ENCODE peak calls at places on chromosomes 1 and 21, in six cellular contexts. One of them, this sample, is unnamed.

GRCh38 chr21:26845750-26846035 is 484 bp upstream of the ADAMTS1 start:
- DNase-seq in right lobe of liver: no peak
- DNase-seq in ovary: no peak
- DNase-seq in Panc1: no peak
- DNase-seq in upper lobe of right lung: no peak
- DNase-seq in right atrium auricular region: no peak
- DNase-seq in this sample: no peak

GRCh38 chr21:42779431-42779861 is 99.9 kb downstream of the WDR4 start:
- DNase-seq in right lobe of liver: no peak
- DNase-seq in ovary: no peak
- DNase-seq in Panc1: no peak
- DNase-seq in upper lobe of right lung: no peak
- DNase-seq in right atrium auricular region: no peak
- DNase-seq in this sample: no peak

GRCh38 chr1:7609311-7609994 is 161.6 kb upstream of the VAMP3 start:
- DNase-seq in right lobe of liver: peak
- DNase-seq in ovary: no peak
- DNase-seq in Panc1: no peak
- DNase-seq in upper lobe of right lung: no peak
- DNase-seq in right atrium auricular region: no peak
- DNase-seq in this sample: no peak

GRCh38 chr1:162627662-162628296 is 4.5 kb upstream of the DDR2 start:
- DNase-seq in right lobe of liver: no peak
- DNase-seq in ovary: no peak
- DNase-seq in Panc1: no peak
- DNase-seq in upper lobe of right lung: no peak
- DNase-seq in right atrium auricular region: no peak
- DNase-seq in this sample: no peak

GRCh38 chr1:200040516-200041138 is 13.1 kb downstream of the NR5A2 start:
- DNase-seq in right lobe of liver: peak
- DNase-seq in ovary: no peak
- DNase-seq in Panc1: no peak
- DNase-seq in upper lobe of right lung: no peak
- DNase-seq in right atrium auricular region: no peak
- DNase-seq in this sample: no peak

GRCh38 chr1:67429528-67430357 is 459 bp downstream of the SERBP1 start:
- DNase-seq in right lobe of liver: peak
- DNase-seq in ovary: peak
- DNase-seq in Panc1: no peak
- DNase-seq in upper lobe of right lung: peak
- DNase-seq in right atrium auricular region: no peak
- DNase-seq in this sample: peak

GRCh38 chr1:198575715-198576641 is 35.5 kb upstream of the ATP6V1G3 start:
- DNase-seq in right lobe of liver: no peak
- DNase-seq in ovary: no peak
- DNase-seq in Panc1: no peak
- DNase-seq in upper lobe of right lung: no peak
- DNase-seq in right atrium auricular region: no peak
- DNase-seq in this sample: no peak

GRCh38 chr1:159208460-159208825 is 3.8 kb downstream of the ACKR1 start:
- DNase-seq in right lobe of liver: no peak
- DNase-seq in ovary: no peak
- DNase-seq in Panc1: no peak
- DNase-seq in upper lobe of right lung: no peak
- DNase-seq in right atrium auricular region: no peak
- DNase-seq in this sample: no peak

GRCh38 chr1:84877592-84877991 is 15.4 kb downstream of the LPAR3 start:
- DNase-seq in right lobe of liver: no peak
- DNase-seq in ovary: no peak
- DNase-seq in Panc1: no peak
- DNase-seq in upper lobe of right lung: no peak
- DNase-seq in right atrium auricular region: no peak
- DNase-seq in this sample: no peak

GRCh38 chr1:58090640-58091039 is 455.9 kb downstream of the OMA1 start:
- DNase-seq in right lobe of liver: no peak
- DNase-seq in ovary: no peak
- DNase-seq in Panc1: no peak
- DNase-seq in upper lobe of right lung: no peak
- DNase-seq in right atrium auricular region: no peak
- DNase-seq in this sample: no peak

GRCh38 chr1:160031368-160032164 is at the start of gene PIGM:
- DNase-seq in right lobe of liver: peak
- DNase-seq in ovary: peak
- DNase-seq in Panc1: peak
- DNase-seq in upper lobe of right lung: peak
- DNase-seq in right atrium auricular region: peak
- DNase-seq in this sample: peak

GRCh38 chr1:93616221-93616995 is 65.2 kb downstream of the BCAR3 start:
- DNase-seq in right lobe of liver: no peak
- DNase-seq in ovary: no peak
- DNase-seq in Panc1: no peak
- DNase-seq in upper lobe of right lung: no peak
- DNase-seq in right atrium auricular region: peak
- DNase-seq in this sample: no peak

GRCh38 chr1:48182441-48182840 is 40.1 kb upstream of the SLC5A9 start:
- DNase-seq in right lobe of liver: no peak
- DNase-seq in ovary: no peak
- DNase-seq in Panc1: no peak
- DNase-seq in upper lobe of right lung: no peak
- DNase-seq in right atrium auricular region: no peak
- DNase-seq in this sample: no peak

GRCh38 chr1:1110561-1110971 is 5.3 kb downstream of the C1orf159 start:
- DNase-seq in right lobe of liver: no peak
- DNase-seq in ovary: no peak
- DNase-seq in Panc1: no peak
- DNase-seq in upper lobe of right lung: peak
- DNase-seq in right atrium auricular region: no peak
- DNase-seq in this sample: no peak

GRCh38 chr1:99645199-99645598 is 714 bp upstream of the PALMD start:
- DNase-seq in right lobe of liver: peak
- DNase-seq in ovary: peak
- DNase-seq in Panc1: no peak
- DNase-seq in upper lobe of right lung: no peak
- DNase-seq in right atrium auricular region: peak
- DNase-seq in this sample: no peak

GRCh38 chr1:172351761-172352161 is 68.7 kb upstream of the C1orf105 start:
- DNase-seq in right lobe of liver: no peak
- DNase-seq in ovary: no peak
- DNase-seq in Panc1: no peak
- DNase-seq in upper lobe of right lung: no peak
- DNase-seq in right atrium auricular region: no peak
- DNase-seq in this sample: no peak

GRCh38 chr1:36369061-36369470 is 16.7 kb downstream of the STK40 start:
- DNase-seq in right lobe of liver: peak
- DNase-seq in ovary: peak
- DNase-seq in Panc1: peak
- DNase-seq in upper lobe of right lung: peak
- DNase-seq in right atrium auricular region: peak
- DNase-seq in this sample: peak

GRCh38 chr1:46244656-46245371 is 2.7 kb upstream of the RAD54L start:
- DNase-seq in right lobe of liver: no peak
- DNase-seq in ovary: no peak
- DNase-seq in Panc1: no peak
- DNase-seq in upper lobe of right lung: no peak
- DNase-seq in right atrium auricular region: no peak
- DNase-seq in this sample: no peak

GRCh38 chr1:110288111-110288510 is 51.1 kb upstream of the RBM15 start:
- DNase-seq in right lobe of liver: no peak
- DNase-seq in ovary: no peak
- DNase-seq in Panc1: no peak
- DNase-seq in upper lobe of right lung: no peak
- DNase-seq in right atrium auricular region: no peak
- DNase-seq in this sample: no peak

GRCh38 chr1:78520216-78520615 is 29.4 kb downstream of the PTGFR start:
- DNase-seq in right lobe of liver: no peak
- DNase-seq in ovary: no peak
- DNase-seq in Panc1: no peak
- DNase-seq in upper lobe of right lung: no peak
- DNase-seq in right atrium auricular region: no peak
- DNase-seq in this sample: no peak

GRCh38 chr1:78522136-78522535 is 31.4 kb downstream of the PTGFR start:
- DNase-seq in right lobe of liver: no peak
- DNase-seq in ovary: no peak
- DNase-seq in Panc1: no peak
- DNase-seq in upper lobe of right lung: no peak
- DNase-seq in right atrium auricular region: no peak
- DNase-seq in this sample: no peak

GRCh38 chr1:78516716-78517115 is 25.9 kb downstream of the PTGFR start:
- DNase-seq in right lobe of liver: no peak
- DNase-seq in ovary: no peak
- DNase-seq in Panc1: no peak
- DNase-seq in upper lobe of right lung: no peak
- DNase-seq in right atrium auricular region: no peak
- DNase-seq in this sample: no peak

GRCh38 chr1:78519446-78519845 is 28.7 kb downstream of the PTGFR start:
- DNase-seq in right lobe of liver: no peak
- DNase-seq in ovary: no peak
- DNase-seq in Panc1: no peak
- DNase-seq in upper lobe of right lung: no peak
- DNase-seq in right atrium auricular region: no peak
- DNase-seq in this sample: no peak

GRCh38 chr1:78520843-78521242 is 30.1 kb downstream of the PTGFR start:
- DNase-seq in right lobe of liver: no peak
- DNase-seq in ovary: no peak
- DNase-seq in Panc1: no peak
- DNase-seq in upper lobe of right lung: no peak
- DNase-seq in right atrium auricular region: no peak
- DNase-seq in this sample: no peak
- H3K4me3 ChIP-seq in right lobe of liver: no peak
- H3K4me3 ChIP-seq in ovary: no peak
- H3K4me3 ChIP-seq in Panc1: no peak
- H3K4me3 ChIP-seq in upper lobe of right lung: no peak
- H3K4me3 ChIP-seq in right atrium auricular region: no peak
- H3K4me3 ChIP-seq in this sample: no peak

GRCh38 chr1:228073870-228074545 is 8.5 kb upstream of the ARF1 start:
- DNase-seq in right lobe of liver: no peak
- DNase-seq in ovary: peak
- DNase-seq in Panc1: no peak
- DNase-seq in upper lobe of right lung: peak
- DNase-seq in right atrium auricular region: no peak
- DNase-seq in this sample: no peak

GRCh38 chr1:228072658-228073043 is 9.9 kb upstream of the ARF1 start:
- DNase-seq in right lobe of liver: no peak
- DNase-seq in ovary: no peak
- DNase-seq in Panc1: no peak
- DNase-seq in upper lobe of right lung: peak
- DNase-seq in right atrium auricular region: no peak
- DNase-seq in this sample: no peak

GRCh38 chr1:228074954-228075730 is 7.4 kb upstream of the ARF1 start:
- DNase-seq in right lobe of liver: no peak
- DNase-seq in ovary: peak
- DNase-seq in Panc1: no peak
- DNase-seq in upper lobe of right lung: peak
- DNase-seq in right atrium auricular region: no peak
- DNase-seq in this sample: no peak

GRCh38 chr1:228071839-228072657 is 10.5 kb upstream of the ARF1 start:
- DNase-seq in right lobe of liver: no peak
- DNase-seq in ovary: no peak
- DNase-seq in Panc1: no peak
- DNase-seq in upper lobe of right lung: peak
- DNase-seq in right atrium auricular region: no peak
- DNase-seq in this sample: no peak

DNA sequence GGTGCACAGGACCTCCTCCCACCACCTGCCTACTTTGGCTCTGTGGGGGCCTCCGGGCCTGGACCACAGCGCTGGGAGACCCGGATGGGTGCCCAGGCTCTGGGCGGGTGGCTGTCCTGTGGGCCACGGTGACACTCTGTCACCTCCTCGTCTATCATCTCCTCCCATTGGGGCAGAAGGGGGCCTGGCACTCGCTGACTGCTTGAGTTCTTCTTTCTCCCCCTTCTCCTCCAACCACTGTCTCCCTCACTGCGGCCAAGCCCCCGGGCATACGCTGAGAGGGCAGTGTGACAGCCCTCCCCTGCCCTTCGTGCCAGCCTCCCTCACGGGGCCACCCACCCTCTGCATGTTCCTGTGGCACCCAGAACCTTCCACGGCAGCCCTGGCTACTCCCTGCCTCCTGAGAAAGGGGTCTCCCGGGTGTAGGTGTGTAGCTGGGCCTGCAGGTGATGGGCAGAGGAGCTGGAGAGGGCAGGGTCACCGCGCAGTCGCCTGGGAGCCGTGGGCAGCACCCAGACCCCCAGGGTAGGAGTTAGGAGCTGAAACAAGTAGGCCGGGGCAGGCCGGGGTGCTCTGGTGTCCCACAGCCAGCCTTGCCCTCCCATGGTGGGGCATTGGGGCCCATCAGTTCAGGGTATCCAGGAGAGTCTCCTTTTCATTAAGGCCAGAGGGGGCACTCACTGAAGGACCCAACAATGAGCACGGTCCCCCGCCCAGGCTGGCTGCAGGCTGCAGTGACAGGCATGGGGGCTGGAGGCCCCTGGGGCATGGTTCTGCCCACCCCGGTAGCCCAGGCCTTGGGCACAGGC is 9.2 kb upstream of the ARF1 start:
- DNase-seq in right lobe of liver: no peak
- DNase-seq in ovary: no peak
- DNase-seq in Panc1: no peak
- DNase-seq in upper lobe of right lung: peak
- DNase-seq in right atrium auricular region: no peak
- DNase-seq in this sample: no peak
- H3K27ac ChIP-seq in right lobe of liver: no peak
- H3K27ac ChIP-seq in ovary: no peak
- H3K27ac ChIP-seq in Panc1: no peak
- H3K27ac ChIP-seq in upper lobe of right lung: no peak
- H3K27ac ChIP-seq in right atrium auricular region: no peak
- H3K27ac ChIP-seq in this sample: no peak

GRCh38 chr1:227316456-227316855 is 1.8 kb downstream of the CDC42BPA start:
- DNase-seq in right lobe of liver: no peak
- DNase-seq in ovary: no peak
- DNase-seq in Panc1: no peak
- DNase-seq in upper lobe of right lung: no peak
- DNase-seq in right atrium auricular region: no peak
- DNase-seq in this sample: no peak
- H3K4me3 ChIP-seq in right lobe of liver: peak
- H3K4me3 ChIP-seq in ovary: peak
- H3K4me3 ChIP-seq in Panc1: peak
- H3K4me3 ChIP-seq in upper lobe of right lung: peak
- H3K4me3 ChIP-seq in right atrium auricular region: peak
- H3K4me3 ChIP-seq in this sample: no peak

DNA sequence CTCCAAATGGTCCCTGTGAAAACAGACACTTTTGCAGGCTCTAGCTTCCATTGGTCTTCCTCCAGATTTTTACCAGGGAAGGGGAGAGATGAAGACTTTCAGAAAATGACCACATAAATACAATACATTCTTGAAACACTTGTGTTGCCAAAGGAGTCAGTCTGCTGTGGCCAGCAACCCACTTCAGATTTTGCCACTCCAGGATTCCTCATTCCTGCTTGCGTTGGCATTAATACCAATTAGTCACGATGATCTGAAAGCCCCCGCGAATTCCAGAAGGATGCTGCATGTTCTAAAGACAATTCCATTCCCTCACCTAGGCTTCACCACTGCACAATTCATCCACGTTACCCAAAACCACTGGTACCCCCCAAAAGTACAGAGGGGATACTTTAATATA is 7.9 kb upstream of the BACE2 start:
- DNase-seq in right lobe of liver: no peak
- DNase-seq in ovary: no peak
- DNase-seq in Panc1: no peak
- DNase-seq in upper lobe of right lung: no peak
- DNase-seq in right atrium auricular region: no peak
- DNase-seq in this sample: no peak
- H3K27ac ChIP-seq in right lobe of liver: no peak
- H3K27ac ChIP-seq in ovary: no peak
- H3K27ac ChIP-seq in Panc1: no peak
- H3K27ac ChIP-seq in upper lobe of right lung: no peak
- H3K27ac ChIP-seq in right atrium auricular region: no peak
- H3K27ac ChIP-seq in this sample: no peak